ENCODE peak calls at places on chromosome 6, in six cellular contexts. K, S, G, L, C and M are unnamed samples.

GRCh38 chr6:63305278-63305677 is 14.5 kb downstream of the LGSN start:
- DNase-seq in C (no peak), S (no peak), G (no peak), L (no peak), K (no peak), M (no peak)

GRCh38 chr6:29447670-29448069 is 8.6 kb downstream of the OR10C1 start:
- DNase-seq in L (no peak), C (no peak), K (no peak), G (peak), S (no peak), M (peak)

GRCh38 chr6:72554761-72555221 is 67.1 kb upstream of the KCNQ5 start:
- DNase-seq in K (no peak), C (no peak), G (no peak), S (no peak), L (no peak), M (no peak)

GRCh38 chr6:129446272-129446851 is 263.6 kb downstream of the ARHGAP18 start:
- DNase-seq in K (no peak), S (no peak), L (no peak), C (no peak), G (no peak), M (no peak)

GRCh38 chr6:109939654-109940053 is 38.5 kb upstream of the GPR6 start:
- DNase-seq in G (no peak), K (no peak), C (no peak), S (no peak), L (no peak), M (no peak)

GRCh38 chr6:44926556-44926955 is 401.6 kb upstream of the RUNX2 start:
- DNase-seq in K (peak), S (no peak), L (no peak), C (no peak), G (no peak), M (no peak)

GRCh38 chr6:42259841-42260395 is 42.3 kb upstream of the MRPS10 start:
- DNase-seq in S (no peak), K (no peak), C (peak), L (no peak), G (no peak), M (no peak)

GRCh38 chr6:66421570-66421969 is 714.5 kb upstream of the EYS start:
- DNase-seq in S (no peak), L (no peak), G (peak), C (peak), K (no peak), M (no peak)

GRCh38 chr6:87798393-87799278 is 96.6 kb upstream of the AKIRIN2 start:
- DNase-seq in K (no peak), L (no peak), G (no peak), C (no peak), S (no peak), M (no peak)

GRCh38 chr6:26537846-26538571 is at the start of gene HMGN4:
- DNase-seq in L (peak), S (peak), C (peak), G (peak), K (peak), M (no peak)

GRCh38 chr6:94501546-94501945 is 1075.8 kb upstream of the MANEA start:
- DNase-seq in S (no peak), C (no peak), K (no peak), L (no peak), G (no peak), M (no peak)

GRCh38 chr6:108951351-108951953 is 103.2 kb downstream of the ARMC2 start:
- DNase-seq in C (no peak), L (no peak), S (no peak), G (no peak), K (no peak), M (no peak)

GRCh38 chr6:45422541-45423110 is 44.9 kb upstream of the SUPT3H start:
- DNase-seq in C (peak), S (peak), L (no peak), G (peak), K (no peak), M (no peak)

GRCh38 chr6:157491571-157492232 is 110.7 kb downstream of the ZDHHC14 start:
- DNase-seq in C (no peak), G (no peak), S (no peak), K (no peak), L (no peak), M (no peak)

GRCh38 chr6:44036196-44036595 is 91.1 kb downstream of the MRPL14 start:
- DNase-seq in G (no peak), L (no peak), S (no peak), C (peak), K (no peak), M (no peak)

GRCh38 chr6:133991096-133991593 is 38.1 kb downstream of the TBPL1 start:
- DNase-seq in C (peak), L (no peak), G (no peak), S (no peak), K (no peak), M (no peak)

GRCh38 chr6:2061880-2062279 is 183.5 kb downstream of the GMDS start:
- DNase-seq in K (no peak), C (no peak), L (no peak), G (no peak), S (no peak), M (no peak)

GRCh38 chr6:21900730-21901129 is 307.2 kb downstream of the SOX4 start:
- DNase-seq in L (no peak), S (no peak), K (no peak), G (no peak), C (peak), M (no peak)

GRCh38 chr6:138370631-138371451 is 6.9 kb upstream of the SMIM28 start:
- DNase-seq in L (no peak), K (no peak), G (no peak), C (no peak), S (no peak), M (no peak)

GRCh38 chr6:14857501-14857900 is 388.4 kb upstream of the JARID2 start:
- DNase-seq in K (no peak), S (peak), G (no peak), C (no peak), L (no peak), M (no peak)

GRCh38 chr6:81734081-81734480 is 18.4 kb downstream of the TENT5A start:
- DNase-seq in G (no peak), C (no peak), S (no peak), K (no peak), L (no peak), M (no peak)

GRCh38 chr6:53715434-53715833 is 49.9 kb upstream of the KLHL31 start:
- DNase-seq in G (no peak), L (no peak), S (no peak), C (no peak), K (no peak), M (no peak)

GRCh38 chr6:21915707-21916399 is 322.3 kb downstream of the SOX4 start:
- DNase-seq in L (peak), K (no peak), C (peak), S (no peak), G (no peak), M (no peak)

GRCh38 chr6:89148016-89148750 is 2.3 kb downstream of the PM20D2 start:
- DNase-seq in C (no peak), K (no peak), G (no peak), S (no peak), L (no peak), M (no peak)

GRCh38 chr6:154882107-154882506 is 113.0 kb upstream of the TIAM2 start:
- DNase-seq in S (no peak), L (no peak), K (no peak), G (no peak), C (no peak), M (no peak)

GRCh38 chr6:33375143-33375649 is 16.4 kb upstream of the KIFC1 start:
- DNase-seq in C (peak), G (no peak), L (no peak), S (no peak), K (no peak), M (no peak)

GRCh38 chr6:141996823-141997222 is 135.9 kb upstream of the GJE1 start:
- DNase-seq in L (no peak), C (no peak), K (no peak), G (no peak), S (no peak), M (no peak)

GRCh38 chr6:31585531-31585930 is 546 bp upstream of the LST1 start:
- DNase-seq in K (no peak), L (no peak), G (peak), C (no peak), S (peak), M (peak)

GRCh38 chr6:74936886-74937285 is 269.0 kb downstream of the COL12A1 start:
- DNase-seq in C (peak), G (no peak), K (no peak), S (no peak), L (no peak), M (no peak)

GRCh38 chr6:111605100-111605748 is 454 bp downstream of the TRAF3IP2 start:
- DNase-seq in S (peak), L (no peak), C (peak), G (no peak), K (peak), M (no peak)

GRCh38 chr6:33877982-33878381 is 74.2 kb upstream of the MLN start:
- DNase-seq in S (no peak), G (no peak), C (no peak), K (no peak), L (no peak), M (no peak)